ENCODE peak calls at places on chromosomes 1 and 21, in eight cellular contexts. L is neural progenitor cell, A is HCT116, R is OCI-LY7, Q is MM.1S, H is hepatocyte, V is PC-3, I is GM23248. J is an unnamed sample.

GRCh38 chr1:114472408-114472807 is 38.6 kb downstream of the TRIM33 start:
- DNase-seq in L (no peak), A (no peak), R (no peak), Q (no peak), H (no peak), V (no peak), I (no peak), J (no peak)

GRCh38 chr1:46622341-46622740 is 5.7 kb upstream of the MOB3C start:
- DNase-seq in L (no peak), A (no peak), R (peak), Q (peak), H (no peak), V (peak), I (peak), J (peak)

GRCh38 chr1:183604048-183604808 is 14.0 kb upstream of the NCF2 start:
- DNase-seq in L (no peak), A (no peak), R (no peak), Q (no peak), H (no peak), V (no peak), I (peak), J (no peak)

GRCh38 chr1:206503591-206504362 is 3.6 kb upstream of the RASSF5 start:
- DNase-seq in L (no peak), A (peak), R (no peak), Q (no peak), H (peak), V (peak), I (peak), J (no peak)

GRCh38 chr1:217133958-217134856 is 411.0 kb upstream of the ESRRG start:
- DNase-seq in L (peak), A (no peak), R (no peak), Q (no peak), H (peak), V (no peak), I (peak), J (peak)

GRCh38 chr21:36347962-36348328 is 27.9 kb downstream of the MORC3 start:
- DNase-seq in L (no peak), A (no peak), R (no peak), Q (no peak), H (no peak), V (peak), I (peak), J (no peak)

GRCh38 chr1:94646151-94646643 is 104.6 kb upstream of the F3 start:
- DNase-seq in L (no peak), A (no peak), R (no peak), Q (no peak), H (no peak), V (peak), I (peak), J (no peak)

GRCh38 chr21:34524671-34525601 is 12.9 kb upstream of the KCNE1 start:
- DNase-seq in L (peak), A (no peak), R (no peak), Q (no peak), H (peak), V (peak), I (peak), J (peak)

GRCh38 chr21:44653656-44654575 is 543 bp downstream of the KRTAP12-4 start:
- DNase-seq in L (no peak), A (no peak), R (no peak), Q (no peak), H (no peak), V (no peak), I (no peak), J (no peak)

GRCh38 chr1:31669786-31670582 is 25.3 kb upstream of the PEF1 start:
- DNase-seq in L (peak), A (peak), R (peak), Q (peak), H (peak), V (peak), I (no peak), J (peak)

GRCh38 chr1:30758785-30759380 is 1.3 kb upstream of the LAPTM5 start:
- DNase-seq in L (no peak), A (peak), R (peak), Q (peak), H (no peak), V (peak), I (peak), J (peak)

GRCh38 chr21:42121792-42122191 is 50.7 kb downstream of the UMODL1 start:
- DNase-seq in L (no peak), A (no peak), R (no peak), Q (no peak), H (no peak), V (peak), I (no peak), J (no peak)

GRCh38 chr1:8382051-8382505 is 64.2 kb downstream of the SLC45A1 start:
- DNase-seq in L (peak), A (no peak), R (no peak), Q (no peak), H (no peak), V (no peak), I (no peak), J (peak)

GRCh38 chr1:68344208-68344607 is 105.5 kb downstream of the RPE65 start:
- DNase-seq in L (no peak), A (no peak), R (no peak), Q (no peak), H (no peak), V (peak), I (no peak), J (no peak)

GRCh38 chr21:43306911-43307676 is 119.8 kb downstream of the SIK1 start:
- DNase-seq in L (no peak), A (no peak), R (no peak), Q (peak), H (peak), V (peak), I (peak), J (no peak)

GRCh38 chr1:94160811-94161210 is 39.9 kb upstream of the ABCA4 start:
- DNase-seq in L (peak), A (peak), R (no peak), Q (no peak), H (peak), V (peak), I (peak), J (peak)

GRCh38 chr1:110309139-110309538 is 30.0 kb upstream of the RBM15 start:
- DNase-seq in L (no peak), A (no peak), R (no peak), Q (no peak), H (no peak), V (peak), I (peak), J (no peak)

GRCh38 chr1:110308247-110308646 is 30.9 kb upstream of the RBM15 start:
- DNase-seq in L (no peak), A (no peak), R (no peak), Q (no peak), H (no peak), V (no peak), I (peak), J (no peak)

GRCh38 chr1:110309768-110310167 is 29.4 kb upstream of the RBM15 start:
- DNase-seq in L (no peak), A (no peak), R (no peak), Q (no peak), H (peak), V (peak), I (peak), J (no peak)

GRCh38 chr1:110305875-110306420 is 33.2 kb upstream of the RBM15 start:
- DNase-seq in L (no peak), A (no peak), R (no peak), Q (no peak), H (no peak), V (no peak), I (no peak), J (no peak)

GRCh38 chr1:110307239-110307974 is 31.8 kb upstream of the RBM15 start:
- DNase-seq in L (no peak), A (no peak), R (no peak), Q (no peak), H (no peak), V (no peak), I (peak), J (no peak)
- TF ChIP-seq EZH2phosphoT487 in L (no peak), A (no peak), R (no peak), Q (no peak), H (no peak), V (no peak), I (no peak), J (no peak)

DNA sequence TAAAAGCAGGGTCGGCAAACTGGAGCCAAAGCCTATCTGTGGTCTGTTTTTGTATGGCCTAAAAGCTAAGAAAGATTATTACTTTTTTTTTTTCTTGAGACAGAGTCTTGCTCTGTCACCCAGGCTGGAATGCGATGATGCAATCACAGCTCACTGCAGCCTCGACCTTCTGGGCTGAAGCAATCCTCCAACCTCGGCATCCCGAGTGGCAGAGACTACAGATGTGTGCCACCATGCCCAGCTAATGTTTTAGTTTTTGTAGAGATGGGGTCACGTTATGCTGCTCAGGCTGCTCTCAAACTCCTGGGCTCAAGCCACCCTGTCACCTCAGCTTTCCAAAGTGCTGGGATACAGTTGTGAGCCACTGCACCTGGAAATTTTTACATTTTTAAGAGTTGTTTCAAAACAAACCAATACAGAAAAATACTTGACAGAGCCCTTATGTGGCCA is 6.5 kb upstream of the GLRX2 start:
- DNase-seq in L (peak), A (peak), R (no peak), Q (peak), H (peak), V (peak), I (peak), J (peak)
- H2AFZ ChIP-seq in L (no peak), A (peak), R (peak), Q (peak), H (peak), V (peak), I (peak), J (peak)

DNA sequence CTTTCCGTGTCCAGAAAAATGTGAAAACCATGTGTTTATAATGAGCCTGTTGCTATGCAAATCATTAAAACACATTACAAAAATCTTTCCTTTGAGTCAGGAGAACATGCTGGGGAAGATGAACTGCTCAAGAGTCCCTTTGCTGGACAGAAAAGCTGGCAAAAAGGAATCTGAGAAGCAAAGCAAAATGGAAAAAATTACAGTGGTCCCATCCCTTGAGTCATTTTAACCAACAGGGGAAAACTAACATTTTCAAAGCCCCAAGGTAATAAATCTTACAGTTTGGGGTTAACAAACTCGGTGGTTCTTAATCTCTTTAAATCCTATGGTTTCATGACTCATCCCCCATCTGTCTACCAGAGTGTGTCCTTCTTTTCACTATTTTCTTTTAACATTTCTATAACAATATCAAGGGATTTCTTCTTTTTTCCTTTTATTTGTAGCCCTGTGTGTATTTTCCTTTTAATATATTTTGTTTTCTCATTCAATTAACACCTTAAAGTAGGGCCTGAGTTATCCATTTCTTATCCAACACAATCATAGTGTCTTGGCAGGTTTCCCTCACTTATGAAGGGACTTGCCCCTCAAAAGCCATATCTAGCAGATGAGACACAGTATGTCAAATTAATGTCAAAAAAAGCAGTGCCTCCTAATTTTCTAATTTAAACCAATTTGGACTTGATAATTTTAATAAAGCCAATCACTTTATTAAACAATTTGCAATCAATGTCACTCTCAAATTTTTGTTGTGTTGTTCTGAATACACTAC is 105.4 kb downstream of the PTPN14 start:
- DNase-seq in L (no peak), A (peak), R (no peak), Q (no peak), H (peak), V (peak), I (peak), J (no peak)
- TF ChIP-seq EZH2phosphoT487 in L (no peak), A (no peak), R (no peak), Q (no peak), H (no peak), V (no peak), I (peak), J (no peak)

GRCh38 chr21:39321424-39321823 is 8.0 kb upstream of the BRWD1 start:
- DNase-seq in L (no peak), A (no peak), R (no peak), Q (no peak), H (no peak), V (peak), I (no peak), J (no peak)

GRCh38 chr21:39326607-39327307 is 13.3 kb upstream of the BRWD1 start:
- DNase-seq in L (no peak), A (no peak), R (no peak), Q (no peak), H (no peak), V (no peak), I (no peak), J (peak)

GRCh38 chr21:39330001-39330400 is 16.6 kb upstream of the BRWD1 start:
- DNase-seq in L (no peak), A (no peak), R (no peak), Q (no peak), H (no peak), V (no peak), I (no peak), J (no peak)

GRCh38 chr21:39327727-39328126 is 14.3 kb upstream of the BRWD1 start:
- DNase-seq in L (no peak), A (no peak), R (no peak), Q (no peak), H (no peak), V (no peak), I (no peak), J (no peak)

GRCh38 chr21:39325458-39325857 is 12.0 kb upstream of the BRWD1 start:
- DNase-seq in L (no peak), A (no peak), R (no peak), Q (no peak), H (no peak), V (no peak), I (no peak), J (no peak)
- H2AFZ ChIP-seq in L (no peak), A (no peak), R (no peak), Q (no peak), H (no peak), V (no peak), I (no peak), J (no peak)

DNA sequence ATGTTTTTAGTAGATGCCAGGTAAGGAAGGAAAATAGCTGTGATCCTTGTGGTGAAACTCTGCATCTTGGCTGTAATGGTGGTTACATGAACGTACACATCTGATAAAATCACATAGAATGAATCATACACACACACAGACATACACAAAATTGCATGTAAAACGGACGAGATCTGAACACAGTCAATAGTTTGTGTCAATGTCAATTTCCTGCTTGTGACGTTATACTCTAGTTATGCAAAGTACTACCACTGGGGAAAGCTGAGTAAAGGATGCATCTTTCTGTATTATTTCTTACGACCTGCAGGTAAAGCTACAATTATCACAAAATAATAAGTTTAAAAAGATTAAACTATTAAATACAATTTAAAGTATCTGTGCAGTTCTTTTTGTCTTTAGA is 493.7 kb upstream of the ZP4 start:
- DNase-seq in L (no peak), A (no peak), R (no peak), Q (no peak), H (no peak), V (peak), I (no peak), J (no peak)
- TF ChIP-seq EZH2phosphoT487 in L (no peak), A (no peak), R (no peak), Q (no peak), H (no peak), V (no peak), I (no peak), J (no peak)

DNA sequence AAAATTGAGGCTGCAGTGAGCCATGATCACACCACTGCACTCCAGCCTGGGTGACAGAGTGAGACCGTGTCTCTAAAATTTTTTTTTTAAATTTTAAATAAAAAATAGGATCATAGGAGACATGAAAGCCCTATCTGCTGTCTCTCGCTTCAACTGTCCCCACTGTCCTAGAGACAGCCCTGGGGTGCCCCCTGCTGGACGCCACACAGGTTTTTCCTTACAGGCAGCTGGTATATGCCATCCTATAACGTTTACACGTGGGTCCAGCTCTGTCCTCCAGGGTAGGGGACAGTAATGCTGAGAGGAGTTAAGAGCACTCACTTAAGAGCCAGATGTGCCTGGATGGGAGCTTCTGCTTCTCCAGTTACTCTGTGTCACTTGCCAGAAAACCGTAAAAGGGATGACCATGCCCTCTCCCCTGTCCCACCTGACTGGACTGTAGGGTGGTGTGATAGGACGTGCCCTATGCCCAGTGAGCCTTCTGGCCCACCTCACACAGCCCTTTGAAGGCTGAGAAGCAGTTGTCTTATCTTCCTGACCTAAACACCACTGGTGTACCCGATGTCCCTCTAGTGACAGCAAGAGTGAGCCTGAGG is 8.5 kb downstream of the FBXO2 start:
- DNase-seq in L (peak), A (peak), R (peak), Q (peak), H (peak), V (peak), I (peak), J (peak)
- H2AFZ ChIP-seq in L (no peak), A (no peak), R (no peak), Q (no peak), H (no peak), V (no peak), I (no peak), J (no peak)

DNA sequence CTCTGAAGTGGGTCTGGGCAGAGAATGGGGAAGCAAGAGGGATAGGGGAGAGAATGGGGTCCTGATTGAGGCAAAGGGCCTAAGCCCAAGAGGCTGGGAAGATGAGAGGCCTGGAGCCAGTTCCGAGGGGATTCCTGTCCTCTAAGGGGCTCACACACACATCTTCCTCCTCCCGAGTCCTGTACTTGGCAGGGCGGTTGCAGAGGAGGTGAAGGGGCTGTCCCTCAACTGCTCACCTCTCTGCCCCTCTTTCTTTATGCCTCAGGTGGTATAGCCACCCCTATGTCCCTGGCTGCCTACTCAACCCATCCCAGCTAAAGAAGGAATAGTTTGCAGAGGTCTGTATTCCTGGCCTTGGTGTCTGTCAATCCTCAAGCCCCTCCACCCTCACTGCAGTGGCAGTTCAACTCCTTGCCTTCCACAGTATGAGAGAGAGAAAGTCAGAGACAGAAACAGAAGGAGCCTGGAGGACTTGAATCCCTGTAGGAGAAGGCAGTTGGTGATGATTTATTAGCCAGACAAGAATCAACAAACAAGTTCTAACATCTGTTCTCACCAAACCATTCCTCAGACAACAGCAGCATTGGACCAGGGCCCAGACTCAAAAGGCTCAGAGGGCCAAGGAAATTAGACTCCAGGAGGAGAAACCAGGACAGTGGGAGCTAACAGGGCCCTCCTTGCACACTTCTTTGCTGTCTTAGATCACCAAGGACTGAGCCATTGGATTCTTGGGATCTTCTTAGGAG is 10.7 kb downstream of the SH2D2A start:
- DNase-seq in L (no peak), A (no peak), R (no peak), Q (no peak), H (peak), V (no peak), I (peak), J (no peak)
- TF ChIP-seq EZH2phosphoT487 in L (no peak), A (no peak), R (no peak), Q (no peak), H (no peak), V (no peak), I (no peak), J (no peak)

DNA sequence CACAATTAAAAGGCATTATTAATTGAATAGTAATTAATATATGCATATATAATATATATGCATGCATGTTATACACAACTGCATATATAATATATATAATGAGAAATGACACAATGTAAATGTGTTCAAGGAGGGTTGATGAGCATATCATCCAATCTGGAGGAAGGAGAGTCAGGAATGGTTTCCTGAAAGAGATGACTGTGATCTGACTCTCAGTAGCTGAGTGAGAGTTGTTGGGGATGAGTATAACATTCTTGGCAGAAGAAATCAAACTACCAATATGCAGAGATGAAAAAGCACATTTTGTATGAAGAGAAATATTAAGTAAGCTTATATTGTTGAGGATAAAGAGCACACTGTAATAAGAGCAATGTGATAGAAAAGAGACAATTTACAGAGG is 37.3 kb downstream of the F13B start:
- DNase-seq in L (no peak), A (no peak), R (no peak), Q (no peak), H (no peak), V (peak), I (peak), J (no peak)
- H2AFZ ChIP-seq in L (no peak), A (peak), R (no peak), Q (no peak), H (no peak), V (no peak), I (peak), J (no peak)